ENCODE peak calls at places on chromosomes 6 and 20, in four cellular contexts. T is thoracic aorta; E is endodermal cell; S is activated CD8-positive, alpha-beta memory T cell treated with anti-CD3 and anti-CD28 coated beads, Interleukin-2, amount 10 ng/mL, durations not matched to agents 7 days and 5 days. F is an unnamed sample.

GRCh38 chr6:167778497-167779122 is 48.1 kb upstream of the AFDN start:
- DNase-seq in E (no peak), S (no peak), T (no peak), F (no peak)

GRCh38 chr20:1294497-1294896 is 28.4 kb downstream of the SNPH start:
- DNase-seq in S (no peak), E (no peak), T (no peak), F (no peak)

GRCh38 chr20:35297153-35297552 is 4.9 kb upstream of the FAM83C start:
- DNase-seq in S (no peak), T (no peak), E (peak; percentile 77), F (no peak)

GRCh38 chr20:48298851-48299484 is 513.7 kb upstream of the SULF2 start:
- DNase-seq in T (no peak), S (no peak), E (peak; percentile 45), F (no peak)

GRCh38 chr6:33174784-33175183 is 17.5 kb downstream of the COL11A2 start:
- DNase-seq in S (no peak), E (peak; percentile 31), T (no peak), F (no peak)

GRCh38 chr6:126027601-126028000 is 41.3 kb downstream of the TRMT11 start:
- DNase-seq in E (no peak), T (no peak), S (no peak), F (no peak)

GRCh38 chr6:3335169-3335568 is 76.4 kb downstream of the PSMG4 start:
- DNase-seq in T (no peak), E (peak; percentile 31), S (no peak), F (no peak)

GRCh38 chr6:99611148-99611547 is 4.5 kb downstream of the PRDM13 start:
- DNase-seq in T (no peak), E (no peak), S (peak; percentile 62), F (no peak)

GRCh38 chr6:46688966-46689335 is 1.3 kb downstream of the TDRD6 start:
- DNase-seq in E (no peak), S (no peak), T (no peak), F (no peak)

GRCh38 chr6:40545954-40546353 is 41.2 kb downstream of the LRFN2 start:
- DNase-seq in T (no peak), E (peak; percentile 91), S (no peak), F (no peak)

GRCh38 chr20:31607640-31608255 is 2.7 kb downstream of the ID1 start:
- DNase-seq in E (no peak), S (no peak), T (no peak), F (no peak)

GRCh38 chr6:119483936-119484335 is 134.4 kb upstream of the MAN1A1 start:
- DNase-seq in T (no peak), E (no peak), S (no peak), F (no peak)

GRCh38 chr20:53739799-53740785 is 146.5 kb upstream of the ZNF217 start:
- DNase-seq in E (no peak), T (no peak), S (peak; percentile 41), F (no peak)

GRCh38 chr6:38443750-38444149 is 196.0 kb downstream of the BTBD9 start:
- DNase-seq in T (no peak), S (peak; percentile 41), E (no peak), F (no peak)

GRCh38 chr6:101178748-101179147 is 214.8 kb upstream of the GRIK2 start:
- DNase-seq in T (no peak), E (no peak), S (no peak), F (no peak)

GRCh38 chr6:999552-999951 is 306.6 kb upstream of the EXOC2 start:
- DNase-seq in T (no peak), S (no peak), E (no peak), F (no peak)

GRCh38 chr6:44304282-44305199 is 8.6 kb downstream of the AARS2 start:
- DNase-seq in E (peak; percentile 83), S (peak; percentile 48), T (no peak), F (no peak)

GRCh38 chr6:73050706-73051105 is 174.6 kb downstream of the KHDC1L start:
- DNase-seq in E (no peak), T (no peak), S (no peak), F (no peak)

GRCh38 chr20:52191436-52192295 is at the start of gene ZFP64:
- DNase-seq in E (peak; percentile 87), S (peak; percentile 79), T (peak; percentile 9), F (no peak)

GRCh38 chr6:90403489-90404381 is 107.1 kb upstream of the BACH2 start:
- DNase-seq in E (peak; percentile 71), S (no peak), T (no peak), F (no peak)

GRCh38 chr20:14434379-14435136 is 97.1 kb upstream of the FLRT3 start:
- DNase-seq in E (no peak), T (no peak), S (no peak), F (no peak)

GRCh38 chr20:25297141-25297905 is 49.4 kb downstream of the PYGB start:
- DNase-seq in T (no peak), S (no peak), E (no peak), F (no peak)

GRCh38 chr20:41428285-41428684 is 61.7 kb upstream of the EMILIN3 start:
- DNase-seq in E (no peak), S (no peak), T (no peak), F (no peak)

GRCh38 chr6:74932214-74932923 is 273.5 kb downstream of the COL12A1 start:
- DNase-seq in T (no peak), S (no peak), E (no peak), F (no peak)

GRCh38 chr6:166862287-166862977 is 93.9 kb downstream of the RNASET2 start:
- DNase-seq in T (no peak), E (peak; percentile 87), S (no peak), F (peak; percentile 45)

GRCh38 chr6:87808005-87808757 is 106.1 kb upstream of the AKIRIN2 start:
- DNase-seq in S (no peak), T (no peak), E (no peak), F (no peak)

GRCh38 chr20:23881371-23881770 is 1.8 kb upstream of the CST5 start:
- DNase-seq in T (no peak), S (no peak), E (no peak), F (no peak)

GRCh38 chr6:137823826-137824501 is 43.1 kb upstream of the TNFAIP3 start:
- DNase-seq in T (no peak), E (peak; percentile 59), S (peak; percentile 83), F (no peak)

GRCh38 chr6:82863771-82864170 is 201.9 kb downstream of the UBE3D start:
- DNase-seq in S (no peak), T (no peak), E (no peak), F (no peak)

GRCh38 chr20:38113401-38114325 is 51.4 kb downstream of the TGM2 start:
- DNase-seq in E (peak; percentile 92), T (no peak), S (peak; percentile 69), F (peak; percentile 91)

GRCh38 chr6:41157323-41157722 is 3.2 kb upstream of the TREML1 start:
- DNase-seq in S (no peak), T (no peak), E (no peak), F (peak; percentile 85)

GRCh38 chr6:152232494-152233151 is 404.5 kb downstream of the SYNE1 start:
- DNase-seq in S (no peak), T (no peak), E (no peak), F (no peak)

GRCh38 chr6:106735828-106736227 is 106.5 kb downstream of the QRSL1 start:
- DNase-seq in E (no peak), S (no peak), T (no peak), F (no peak)

GRCh38 chr20:57769756-57770155 is 59.9 kb upstream of the PMEPA1 start:
- DNase-seq in T (no peak), S (no peak), E (peak; percentile 41), F (no peak)

GRCh38 chr6:43786664-43787329 is 16.8 kb downstream of the VEGFA start:
- DNase-seq in S (no peak), T (no peak), E (no peak), F (no peak)

GRCh38 chr6:164035912-164036485 is 621.5 kb downstream of the QKI start:
- DNase-seq in E (no peak), S (no peak), T (no peak), F (no peak)

GRCh38 chr20:17622851-17623508 is 53.1 kb downstream of the DSTN start:
- DNase-seq in S (no peak), T (no peak), E (no peak), F (no peak)

GRCh38 chr6:53793318-53793975 is 1.4 kb upstream of the LRRC1 start:
- DNase-seq in E (peak; percentile 72), T (no peak), S (peak; percentile 54), F (no peak)

GRCh38 chr6:56852249-56852606 is 102.7 kb upstream of the BEND6 start:
- DNase-seq in E (no peak), S (no peak), T (no peak), F (no peak)

F was measured in esophagus muscularis mucosa.